ENCODE peak calls at places on chromosomes 11 and 22, in four cellular contexts. One of them, this sample, is unnamed.

GRCh38 chr11:23359297-23359696 is 499.0 kb upstream of the CCDC179 start:
- DNase-seq in GM12878: no peak
- DNase-seq in tibial artery: no peak
- DNase-seq in IMR-90: peak; percentile 97
- DNase-seq in this sample: no peak

GRCh38 chr11:113237261-113237660 is 77.1 kb upstream of the TTC12 start:
- DNase-seq in IMR-90: no peak
- DNase-seq in tibial artery: no peak
- DNase-seq in GM12878: no peak
- DNase-seq in this sample: no peak

GRCh38 chr11:62724171-62724570 is 3.1 kb downstream of the HNRNPUL2 start:
- DNase-seq in tibial artery: no peak
- DNase-seq in GM12878: no peak
- DNase-seq in IMR-90: no peak
- DNase-seq in this sample: no peak

GRCh38 chr11:114200785-114201184 is 95.4 kb upstream of the NNMT start:
- DNase-seq in IMR-90: no peak
- DNase-seq in GM12878: no peak
- DNase-seq in tibial artery: no peak
- DNase-seq in this sample: no peak

GRCh38 chr11:17771415-17771814 is 36.8 kb downstream of the KCNC1 start:
- DNase-seq in IMR-90: no peak
- DNase-seq in tibial artery: no peak
- DNase-seq in GM12878: no peak
- DNase-seq in this sample: no peak

GRCh38 chr11:123628936-123629683 is 25.3 kb downstream of the SCN3B start:
- DNase-seq in GM12878: no peak
- DNase-seq in tibial artery: no peak
- DNase-seq in IMR-90: peak; percentile 84
- DNase-seq in this sample: no peak

GRCh38 chr11:121467965-121468364 is 15.2 kb upstream of the SORL1-AS1 start:
- DNase-seq in IMR-90: no peak
- DNase-seq in tibial artery: no peak
- DNase-seq in GM12878: peak; percentile 90
- DNase-seq in this sample: peak; percentile 78

GRCh38 chr11:83819936-83820549 is 533.9 kb upstream of the CCDC90B start:
- DNase-seq in tibial artery: no peak
- DNase-seq in IMR-90: peak; percentile 79
- DNase-seq in GM12878: no peak
- DNase-seq in this sample: peak; percentile 10

GRCh38 chr22:33050614-33051230 is 7.5 kb downstream of the SYN3 start:
- DNase-seq in GM12878: no peak
- DNase-seq in tibial artery: no peak
- DNase-seq in IMR-90: no peak
- DNase-seq in this sample: no peak

GRCh38 chr11:60625262-60625661 is 74.2 kb upstream of the MS4A8 start:
- DNase-seq in GM12878: no peak
- DNase-seq in tibial artery: no peak
- DNase-seq in IMR-90: peak; percentile 23
- DNase-seq in this sample: no peak

GRCh38 chr22:49820984-49821383 is 6.7 kb downstream of the BRD1 start:
- DNase-seq in IMR-90: no peak
- DNase-seq in tibial artery: no peak
- DNase-seq in GM12878: no peak
- DNase-seq in this sample: no peak

GRCh38 chr11:81010631-81011030 is 1569.8 kb upstream of the TENM4 start:
- DNase-seq in IMR-90: no peak
- DNase-seq in tibial artery: no peak
- DNase-seq in GM12878: no peak
- DNase-seq in this sample: no peak

GRCh38 chr11:62689421-62690183 is at the start of gene LRRN4CL:
- DNase-seq in GM12878: no peak
- DNase-seq in IMR-90: peak; percentile 86
- DNase-seq in tibial artery: peak; percentile 90
- DNase-seq in this sample: no peak

GRCh38 chr22:26529345-26529744 is 17.1 kb upstream of the TFIP11 start:
- DNase-seq in IMR-90: no peak
- DNase-seq in GM12878: no peak
- DNase-seq in tibial artery: peak; percentile 23
- DNase-seq in this sample: no peak

GRCh38 chr11:35045219-35045819 is 93.7 kb upstream of the CD44 start:
- DNase-seq in IMR-90: no peak
- DNase-seq in tibial artery: no peak
- DNase-seq in GM12878: no peak
- DNase-seq in this sample: peak; percentile 96

GRCh38 chr11:114285599-114285998 is 10.6 kb upstream of the NNMT start:
- DNase-seq in GM12878: no peak
- DNase-seq in IMR-90: peak; percentile 58
- DNase-seq in tibial artery: peak; percentile 55
- DNase-seq in this sample: no peak

GRCh38 chr11:6596237-6596877 is 7.1 kb downstream of the RRP8 start:
- DNase-seq in tibial artery: no peak
- DNase-seq in IMR-90: no peak
- DNase-seq in GM12878: no peak
- DNase-seq in this sample: no peak

GRCh38 chr11:132587716-132588115 is 944.6 kb downstream of the OPCML start:
- DNase-seq in GM12878: no peak
- DNase-seq in tibial artery: no peak
- DNase-seq in IMR-90: no peak
- DNase-seq in this sample: no peak

GRCh38 chr11:94933225-94934130 is 39.9 kb downstream of the CWC15 start:
- DNase-seq in IMR-90: peak; percentile 97
- DNase-seq in GM12878: no peak
- DNase-seq in tibial artery: peak; percentile 54
- DNase-seq in this sample: no peak

GRCh38 chr11:71189768-71190315 is 62.5 kb downstream of the SHANK2 start:
- DNase-seq in GM12878: no peak
- DNase-seq in IMR-90: no peak
- DNase-seq in tibial artery: peak; percentile 12
- DNase-seq in this sample: no peak

GRCh38 chr11:92227954-92228935 is 3.6 kb downstream of the FAT3 start:
- DNase-seq in IMR-90: no peak
- DNase-seq in tibial artery: peak; percentile 32
- DNase-seq in GM12878: no peak
- DNase-seq in this sample: no peak

GRCh38 chr11:62546244-62546936 is at the start of gene AHNAK:
- DNase-seq in GM12878: no peak
- DNase-seq in tibial artery: peak; percentile 88
- DNase-seq in IMR-90: peak; percentile 52
- DNase-seq in this sample: peak; percentile 59

GRCh38 chr22:49826603-49827306 is 918 bp downstream of the BRD1 start:
- DNase-seq in IMR-90: peak; percentile 32
- DNase-seq in GM12878: no peak
- DNase-seq in tibial artery: peak; percentile 55
- DNase-seq in this sample: peak; percentile 53

GRCh38 chr11:60948251-60948650 is 3.7 kb downstream of the SLC15A3 start:
- DNase-seq in IMR-90: no peak
- DNase-seq in GM12878: no peak
- DNase-seq in tibial artery: no peak
- DNase-seq in this sample: no peak

GRCh38 chr11:75785187-75785586 is 16.6 kb downstream of the DGAT2 start:
- DNase-seq in GM12878: no peak
- DNase-seq in tibial artery: no peak
- DNase-seq in IMR-90: no peak
- DNase-seq in this sample: no peak

GRCh38 chr11:128291835-128292234 is 295.5 kb downstream of the ETS1 start:
- DNase-seq in IMR-90: no peak
- DNase-seq in tibial artery: no peak
- DNase-seq in GM12878: no peak
- DNase-seq in this sample: peak; percentile 84

GRCh38 chr11:4610258-4610935 is 2.4 kb upstream of the TRIM68 start:
- DNase-seq in tibial artery: no peak
- DNase-seq in GM12878: no peak
- DNase-seq in IMR-90: peak; percentile 5
- DNase-seq in this sample: no peak

GRCh38 chr11:4605057-4605456 is 3.0 kb downstream of the TRIM68 start:
- DNase-seq in IMR-90: no peak
- DNase-seq in tibial artery: no peak
- DNase-seq in GM12878: no peak
- DNase-seq in this sample: no peak

GRCh38 chr11:4607782-4608666 is at the start of gene TRIM68:
- DNase-seq in GM12878: peak; percentile 82
- DNase-seq in IMR-90: peak; percentile 95
- DNase-seq in tibial artery: peak; percentile 95
- DNase-seq in this sample: peak; percentile 94

GRCh38 chr11:4607111-4607510 is 920 bp downstream of the TRIM68 start:
- DNase-seq in GM12878: no peak
- DNase-seq in tibial artery: no peak
- DNase-seq in IMR-90: peak; percentile 7
- DNase-seq in this sample: no peak

DNA sequence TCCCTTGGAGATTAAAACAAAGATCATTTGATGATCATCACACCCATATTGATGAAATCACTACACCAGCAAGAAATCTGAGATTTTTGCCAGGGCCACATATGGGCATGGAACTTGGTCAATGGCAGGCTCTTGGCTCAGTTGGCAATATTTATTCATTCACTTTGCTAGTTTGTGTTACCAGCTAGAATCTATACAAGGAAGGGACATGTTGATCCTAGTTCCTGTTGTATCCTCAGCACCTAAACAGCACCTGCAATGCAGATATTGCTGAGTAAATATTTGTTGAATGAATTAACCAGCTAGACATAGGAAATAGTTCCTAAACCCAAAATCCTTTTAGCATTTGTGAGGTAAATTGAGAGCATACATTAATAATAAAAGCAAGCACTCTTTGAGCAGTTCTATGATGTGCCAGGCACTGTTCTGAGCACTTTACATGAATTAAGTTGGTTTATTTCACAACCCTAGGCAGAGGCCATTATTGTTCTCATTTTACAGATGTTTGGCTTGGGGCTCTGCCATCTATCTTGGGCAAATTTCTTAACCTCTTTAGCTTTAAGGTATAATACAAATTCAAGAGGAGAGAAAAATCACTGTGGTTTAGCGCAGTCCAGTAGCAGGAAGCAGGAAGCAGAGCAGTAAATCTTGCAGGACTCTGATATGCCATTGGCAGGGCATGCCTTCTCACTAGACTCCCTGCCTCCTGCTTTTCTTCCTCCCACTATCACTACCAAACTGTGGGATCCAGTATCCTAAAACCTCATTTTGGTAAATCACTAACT is 1.6 kb downstream of the TRIM68 start:
- DNase-seq in IMR-90: peak; percentile 8
- DNase-seq in GM12878: no peak
- DNase-seq in tibial artery: no peak
- DNase-seq in this sample: no peak
- H3K27ac ChIP-seq in IMR-90: no peak overlapping the region
- H3K27ac ChIP-seq in GM12878: no peak overlapping the region
- H3K27ac ChIP-seq in tibial artery: no peak overlapping the region
- H3K27ac ChIP-seq in this sample: no peak overlapping the region

DNA sequence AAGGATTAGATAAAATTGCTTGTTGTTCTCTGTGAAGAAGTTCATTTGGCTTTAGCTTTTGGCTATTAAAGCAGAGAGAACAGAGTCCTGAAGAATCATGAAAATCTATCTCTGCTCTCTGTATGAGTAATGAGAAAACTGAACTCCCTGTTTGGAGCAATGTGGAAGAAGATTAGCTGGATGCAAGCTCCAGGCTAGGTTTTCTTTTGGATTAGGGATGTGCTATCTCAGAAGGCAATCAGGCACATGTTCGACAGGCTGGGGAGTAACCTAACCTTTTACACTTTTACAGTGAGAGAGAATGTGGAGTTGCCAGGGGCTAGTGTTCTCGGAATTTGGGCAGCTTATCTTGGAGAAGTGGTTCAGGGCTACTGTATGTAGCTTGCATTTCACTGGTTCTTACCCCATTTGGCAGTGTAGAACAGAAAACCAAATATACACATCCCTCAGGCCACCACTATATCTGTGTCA is 8.5 kb upstream of the SLN start:
- DNase-seq in IMR-90: no peak
- DNase-seq in tibial artery: no peak
- DNase-seq in GM12878: no peak
- DNase-seq in this sample: no peak
- H3K4me3 ChIP-seq in IMR-90: no peak overlapping the region
- H3K4me3 ChIP-seq in tibial artery: no peak overlapping the region
- H3K4me3 ChIP-seq in GM12878: no peak overlapping the region
- H3K4me3 ChIP-seq in this sample: no peak overlapping the region

GRCh38 chr11:2263724-2264360 is 6.5 kb downstream of the ASCL2 start:
- DNase-seq in GM12878: no peak
- DNase-seq in IMR-90: no peak
- DNase-seq in tibial artery: no peak
- DNase-seq in this sample: no peak

GRCh38 chr11:2264366-2265011 is 5.9 kb downstream of the ASCL2 start:
- DNase-seq in tibial artery: no peak
- DNase-seq in IMR-90: no peak
- DNase-seq in GM12878: no peak
- DNase-seq in this sample: no peak

GRCh38 chr11:2266586-2267305 is 3.6 kb downstream of the ASCL2 start:
- DNase-seq in tibial artery: no peak
- DNase-seq in IMR-90: no peak
- DNase-seq in GM12878: no peak
- DNase-seq in this sample: no peak

GRCh38 chr11:2265854-2266585 is 4.4 kb downstream of the ASCL2 start:
- DNase-seq in IMR-90: no peak
- DNase-seq in tibial artery: no peak
- DNase-seq in GM12878: no peak
- DNase-seq in this sample: no peak

DNA sequence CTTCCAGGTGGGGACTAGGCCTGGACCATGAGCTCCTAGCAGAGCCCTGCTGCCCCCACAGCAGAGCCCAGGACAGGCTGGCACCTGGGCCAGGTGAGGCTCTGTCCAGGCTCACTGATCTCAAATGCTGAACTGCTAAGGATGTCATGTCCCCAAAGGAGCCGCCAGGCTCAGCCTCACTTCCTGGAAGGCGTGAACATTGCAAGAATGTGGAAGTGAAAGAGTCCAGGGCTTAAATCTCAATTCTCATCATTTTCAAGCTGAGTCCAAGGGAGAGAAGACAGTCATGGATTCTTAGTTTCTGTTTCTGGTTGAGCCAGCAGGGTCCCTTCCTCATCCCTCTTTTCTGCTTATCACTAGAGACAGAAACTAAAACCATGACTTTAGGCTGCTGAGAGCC is 5.0 kb downstream of the ASCL2 start:
- DNase-seq in IMR-90: no peak
- DNase-seq in tibial artery: no peak
- DNase-seq in GM12878: peak; percentile 19
- DNase-seq in this sample: no peak
- H3K27ac ChIP-seq in IMR-90: no peak overlapping the region
- H3K27ac ChIP-seq in tibial artery: no peak overlapping the region
- H3K27ac ChIP-seq in GM12878: no peak overlapping the region
- H3K27ac ChIP-seq in this sample: no peak overlapping the region

DNA sequence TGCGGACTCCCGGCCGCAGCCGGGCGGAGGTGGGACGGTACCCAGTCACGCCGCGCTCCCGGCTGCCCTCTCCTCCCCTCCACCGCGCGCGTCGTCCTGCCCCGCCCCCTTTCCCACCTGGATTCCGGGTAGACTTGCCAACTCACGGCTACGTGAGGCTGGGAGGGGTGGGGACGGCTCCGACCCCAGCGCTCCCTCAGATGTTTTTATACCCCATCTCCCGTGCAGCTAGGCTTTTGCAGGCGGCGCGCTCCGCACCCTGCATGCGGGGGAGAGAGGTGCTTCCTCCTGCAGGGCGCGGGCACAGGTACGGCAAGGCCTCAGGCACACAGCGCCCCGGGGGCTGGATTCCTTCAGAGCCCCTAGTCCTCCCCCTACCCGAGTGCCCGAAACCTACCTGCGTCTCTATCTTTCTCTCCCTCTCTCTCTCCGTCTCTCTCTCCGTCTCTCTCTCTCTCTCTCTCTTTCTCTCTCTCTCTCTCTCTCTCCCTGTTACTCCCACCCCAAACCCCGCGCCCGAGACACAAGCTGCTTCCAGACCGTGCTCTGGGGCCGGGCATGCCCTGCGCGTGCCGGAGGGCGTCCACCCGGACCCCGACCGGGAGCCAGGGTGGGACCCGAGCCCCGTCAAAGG is 1.9 kb downstream of the PDGFB start:
- DNase-seq in IMR-90: no peak
- DNase-seq in tibial artery: no peak
- DNase-seq in GM12878: no peak
- DNase-seq in this sample: peak; percentile 65
- H3K4me3 ChIP-seq in IMR-90: peak overlapping the region; percentile 26
- H3K4me3 ChIP-seq in tibial artery: peak overlapping the region; percentile 44
- H3K4me3 ChIP-seq in GM12878: no peak overlapping the region
- H3K4me3 ChIP-seq in this sample: peak overlapping the region; percentile 66